ENCODE peak calls at places on chromosome 2, in six cellular contexts. E, X, D, T, M and R are unnamed samples.

GRCh38 chr2:96152301-96153165 is 7.3 kb upstream of the DUSP2 start:
- DNase-seq in E (no peak), X (no peak), D (no peak), T (peak; percentile 45), M (no peak), R (no peak)

GRCh38 chr2:50529600-50530218 is 502.2 kb downstream of the NRXN1 start:
- DNase-seq in E (peak; percentile 41), X (no peak), D (peak; percentile 18), T (peak; percentile 19), M (peak; percentile 48), R (no peak)

GRCh38 chr2:232892843-232893242 is 22.8 kb downstream of the SNORC start:
- DNase-seq in E (no peak), X (no peak), D (no peak), T (no peak), M (no peak), R (no peak)

GRCh38 chr2:162118166-162119031 is 33.6 kb downstream of the GCG start:
- DNase-seq in E (no peak), X (no peak), D (no peak), T (no peak), M (no peak), R (no peak)

GRCh38 chr2:172339431-172340010 is 87.9 kb upstream of the ITGA6 start:
- DNase-seq in E (no peak), X (no peak), D (no peak), T (no peak), M (peak; percentile 89), R (no peak)

GRCh38 chr2:215435809-215436704 is at the start of gene FN1:
- DNase-seq in E (peak; percentile 85), X (peak; percentile 91), D (peak; percentile 82), T (peak; percentile 94), M (peak; percentile 91), R (no peak)

GRCh38 chr2:232460171-232460570 is 4.2 kb downstream of the ALPI start:
- DNase-seq in E (no peak), X (no peak), D (no peak), T (no peak), M (no peak), R (no peak)

GRCh38 chr2:146677280-146677679 is 1167.5 kb upstream of the ACVR2A start:
- DNase-seq in E (peak; percentile 10), X (no peak), D (peak; percentile 1), T (no peak), M (peak; percentile 6), R (no peak)

GRCh38 chr2:46171441-46171953 is 125.7 kb upstream of the EPAS1 start:
- DNase-seq in E (peak; percentile 59), X (no peak), D (no peak), T (no peak), M (no peak), R (no peak)

GRCh38 chr2:69961496-69961895 is at the start of gene ASPRV1:
- DNase-seq in E (no peak), X (no peak), D (no peak), T (no peak), M (no peak), R (no peak)

GRCh38 chr2:128380061-128380889 is 61.6 kb upstream of the HS6ST1 start:
- DNase-seq in E (no peak), X (no peak), D (no peak), T (no peak), M (no peak), R (no peak)

GRCh38 chr2:241224068-241224850 is 35.8 kb downstream of the ANO7 start:
- DNase-seq in E (no peak), X (no peak), D (no peak), T (peak; percentile 91), M (peak; percentile 87), R (no peak)

GRCh38 chr2:233387667-233388528 is 33.6 kb downstream of the DGKD start:
- DNase-seq in E (peak; percentile 88), X (peak; percentile 36), D (no peak), T (peak; percentile 90), M (peak; percentile 85), R (no peak)

GRCh38 chr2:227908266-227909054 is 37.0 kb downstream of the DAW1 start:
- DNase-seq in E (no peak), X (no peak), D (no peak), T (no peak), M (no peak), R (no peak)

GRCh38 chr2:205177505-205177904 is 504.8 kb upstream of the NRP2 start:
- DNase-seq in E (no peak), X (no peak), D (no peak), T (no peak), M (no peak), R (no peak)

GRCh38 chr2:208935531-208935930 is 488.3 kb upstream of the MAP2 start:
- DNase-seq in E (no peak), X (no peak), D (no peak), T (no peak), M (no peak), R (no peak)

GRCh38 chr2:20616341-20616871 is 34.5 kb downstream of the HS1BP3 start:
- DNase-seq in E (no peak), X (no peak), D (no peak), T (no peak), M (no peak), R (no peak)

GRCh38 chr2:3633982-3634630 is 23.9 kb upstream of the ALLC start:
- DNase-seq in E (no peak), X (peak; percentile 41), D (no peak), T (no peak), M (no peak), R (no peak)

GRCh38 chr2:20015482-20016083 is 3.1 kb upstream of the MATN3 start:
- DNase-seq in E (peak; percentile 70), X (no peak), D (peak; percentile 43), T (peak; percentile 80), M (peak; percentile 75), R (peak; percentile 7)

GRCh38 chr2:152174574-152174973 is 989 bp downstream of the STAM2 start:
- DNase-seq in E (no peak), X (no peak), D (no peak), T (no peak), M (no peak), R (no peak)

DNA sequence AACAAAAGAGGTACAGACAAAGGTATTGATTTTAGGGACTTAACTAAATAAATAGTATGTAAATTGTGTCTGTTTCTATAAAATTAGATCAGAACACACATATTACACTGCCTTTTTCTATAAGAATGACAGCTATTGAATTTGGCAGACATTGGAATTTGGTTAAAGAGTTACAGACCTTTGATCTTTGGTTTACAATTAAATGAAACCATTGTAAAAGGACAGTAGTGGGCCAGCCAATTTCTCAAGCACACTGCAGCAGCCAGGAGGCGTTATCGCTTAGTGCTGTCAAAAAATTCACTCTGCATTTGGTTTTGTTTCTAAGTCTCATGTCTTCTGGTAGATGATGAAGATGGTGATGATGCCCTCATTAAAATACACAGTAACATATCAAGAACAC is 175.9 kb downstream of the NR4A2 start:
- DNase-seq in E (no peak), X (no peak), D (no peak), T (no peak), M (peak; percentile 50), R (no peak)
- TF ChIP-seq CHD2 in E (no peak), X (no peak), D (no peak), T (no peak), M (no peak), R (no peak)

GRCh38 chr2:153557211-153557610 is 78.6 kb upstream of the RPRM start:
- DNase-seq in E (peak; percentile 19), X (no peak), D (no peak), T (no peak), M (no peak), R (no peak)
- TF ChIP-seq CHD2 in E (no peak), X (no peak), D (no peak), T (no peak), M (no peak), R (no peak)

DNA sequence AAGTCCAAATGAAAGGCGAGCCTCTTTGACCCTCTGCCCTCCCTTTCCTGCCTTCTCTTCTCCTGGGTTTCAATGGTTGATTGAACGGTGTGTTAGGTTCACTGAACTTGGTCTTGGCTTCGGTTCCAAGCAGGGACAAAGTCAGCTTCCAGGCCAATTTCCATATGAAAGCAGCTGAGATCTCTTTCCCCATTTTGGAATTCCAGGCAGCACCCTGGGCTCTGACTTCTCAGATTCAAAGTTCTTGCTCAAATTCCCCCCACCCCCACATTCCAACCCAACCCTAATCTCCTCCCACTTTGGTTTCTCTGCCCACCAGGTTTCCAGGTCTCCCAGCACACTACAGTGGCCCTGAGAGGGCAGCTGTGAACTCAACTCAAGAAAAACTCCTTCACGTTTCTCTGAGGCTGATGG is 231.0 kb downstream of the INSIG2 start:
- DNase-seq in E (no peak), X (peak; percentile 63), D (no peak), T (no peak), M (no peak), R (no peak)
- TF ChIP-seq CHD2 in E (no peak), X (peak; percentile 53), D (no peak), T (no peak), M (no peak), R (no peak)

DNA sequence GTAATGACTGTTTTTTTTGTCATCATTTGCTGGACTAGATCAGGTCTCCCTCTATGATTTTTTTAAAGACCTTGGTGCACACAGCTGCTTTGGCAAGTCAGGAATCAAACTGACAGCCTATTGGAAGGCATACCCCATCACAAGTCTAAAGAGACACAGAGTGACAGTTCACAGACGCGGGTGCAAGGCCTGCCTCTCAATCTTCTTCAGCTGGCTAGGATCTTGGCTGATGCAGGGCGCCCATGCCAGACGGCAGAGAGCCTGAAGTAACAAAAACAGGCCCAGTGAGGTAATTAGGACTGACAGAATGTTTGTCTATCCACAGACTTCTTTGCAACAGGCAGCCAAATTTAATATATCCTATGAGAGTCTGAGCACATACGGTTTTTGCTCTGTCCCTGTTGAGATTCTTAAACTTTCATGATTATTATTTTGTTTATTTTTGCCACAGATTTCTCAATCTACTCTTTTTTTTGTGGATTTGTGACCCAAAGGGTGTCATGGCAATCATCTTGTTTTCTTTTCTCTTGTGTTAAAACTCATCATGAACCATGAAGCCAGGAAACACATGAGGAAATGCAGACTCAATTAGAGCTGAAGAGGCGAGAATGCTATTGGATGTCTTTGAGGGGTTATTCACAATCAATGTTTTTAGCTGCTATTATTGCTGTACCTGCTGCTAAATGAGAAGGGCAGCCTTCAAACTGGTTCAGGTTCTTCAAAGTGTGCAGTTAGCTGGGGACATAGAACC is 99.3 kb upstream of the MMADHC start:
- DNase-seq in E (no peak), X (no peak), D (no peak), T (peak; percentile 12), M (no peak), R (no peak)
- TF ChIP-seq CHD2 in E (no peak), X (no peak), D (no peak), T (no peak), M (no peak), R (no peak)

DNA sequence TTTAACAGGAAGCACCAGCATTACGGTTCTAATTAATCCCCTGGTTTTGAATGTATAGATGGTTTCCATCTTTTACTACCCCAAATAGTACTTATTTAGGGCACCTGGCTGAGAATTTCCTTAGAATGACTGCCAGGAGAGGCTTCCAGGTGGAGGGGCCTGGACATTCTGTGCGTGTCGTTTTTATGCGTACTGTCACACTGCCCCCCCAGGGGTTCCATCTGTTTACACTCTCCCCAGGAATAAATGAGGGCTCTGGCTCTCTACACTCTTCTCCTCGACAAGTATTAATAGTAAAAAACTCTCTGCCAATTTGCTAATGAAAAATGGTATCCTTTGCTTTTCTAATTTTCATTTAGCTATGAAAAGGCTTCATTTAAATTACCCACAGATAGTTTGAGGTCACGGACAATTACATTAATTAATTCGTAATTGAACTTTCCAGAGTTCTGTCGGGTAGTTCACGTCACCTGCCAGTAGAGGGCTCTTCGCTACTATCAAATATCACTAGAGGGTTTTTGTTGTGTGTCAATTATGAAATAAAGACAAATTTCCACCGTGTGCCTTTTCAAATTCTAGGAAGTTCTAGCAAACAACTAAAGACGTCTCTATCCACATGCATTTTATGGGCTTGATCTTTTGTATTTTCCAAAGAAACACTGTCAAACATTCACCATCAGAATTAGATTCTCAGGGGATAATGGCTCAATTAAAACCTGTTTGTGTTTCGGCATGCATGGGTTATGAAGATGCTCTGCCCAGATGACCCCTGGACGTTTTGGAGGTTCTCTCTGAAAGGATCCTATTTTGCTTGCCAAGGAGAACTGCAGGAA is 88.8 kb upstream of the ASB18 start:
- DNase-seq in E (peak; percentile 25), X (no peak), D (peak; percentile 11), T (peak; percentile 58), M (no peak), R (no peak)
- TF ChIP-seq CHD2 in E (no peak), X (no peak), D (no peak), T (no peak), M (no peak), R (no peak)